ENCODE peak calls at places on chromosomes 12 and 14, in six cellular contexts. T, V, G, R, C and Z are unnamed samples.

GRCh38 chr14:102554835-102555819 is 37.3 kb upstream of the RCOR1 start:
- DNase-seq in T (peak), V (no peak), G (no peak), R (no peak), C (peak), Z (no peak)

GRCh38 chr12:131282292-131283080 is 328.8 kb downstream of the ADGRD1 start:
- DNase-seq in T (no peak), V (no peak), G (no peak), R (no peak), C (peak), Z (no peak)

GRCh38 chr12:76588881-76589565 is 29.5 kb upstream of the OSBPL8 start:
- DNase-seq in T (no peak), V (peak), G (peak), R (peak), C (no peak), Z (no peak)

GRCh38 chr14:52023518-52023917 is 34.2 kb downstream of the RTRAF start:
- DNase-seq in T (no peak), V (peak), G (peak), R (no peak), C (no peak), Z (no peak)

GRCh38 chr12:47989023-47989417 is 15.3 kb downstream of the COL2A1 start:
- DNase-seq in T (no peak), V (no peak), G (no peak), R (no peak), C (no peak), Z (no peak)

GRCh38 chr12:1592444-1593231 is 1.7 kb downstream of the FBXL14 start:
- DNase-seq in T (peak), V (no peak), G (no peak), R (no peak), C (peak), Z (peak)

GRCh38 chr14:91870001-91870400 is 2.7 kb upstream of the TC2N start:
- DNase-seq in T (no peak), V (no peak), G (no peak), R (peak), C (peak), Z (no peak)

GRCh38 chr12:14656846-14657245 is 39.6 kb downstream of the GUCY2C start:
- DNase-seq in T (no peak), V (no peak), G (no peak), R (no peak), C (no peak), Z (no peak)

GRCh38 chr12:81835783-81836182 is 76.6 kb upstream of the PPFIA2 start:
- DNase-seq in T (peak), V (no peak), G (no peak), R (no peak), C (no peak), Z (no peak)

GRCh38 chr12:7327913-7328312 is 24.0 kb downstream of the ACSM4 start:
- DNase-seq in T (no peak), V (no peak), G (no peak), R (no peak), C (no peak), Z (no peak)

GRCh38 chr14:78424311-78424710 is 254.1 kb downstream of the NRXN3 start:
- DNase-seq in T (no peak), V (no peak), G (no peak), R (no peak), C (no peak), Z (no peak)

GRCh38 chr14:41461380-41461779 is 145.3 kb upstream of the LRFN5 start:
- DNase-seq in T (no peak), V (no peak), G (no peak), R (no peak), C (no peak), Z (no peak)

GRCh38 chr12:57451233-57451778 is 3.8 kb upstream of the INHBE start:
- DNase-seq in T (no peak), V (no peak), G (no peak), R (no peak), C (no peak), Z (no peak)

GRCh38 chr12:120960657-120961056 is 17.7 kb upstream of the HNF1A start:
- DNase-seq in T (peak), V (no peak), G (no peak), R (no peak), C (no peak), Z (no peak)

GRCh38 chr14:74905595-74906142 is 17.4 kb downstream of the RPS6KL1 start:
- DNase-seq in T (peak), V (no peak), G (no peak), R (peak), C (no peak), Z (peak)

GRCh38 chr12:105329926-105330282 is 587 bp upstream of the C12orf75 start:
- DNase-seq in T (no peak), V (no peak), G (no peak), R (no peak), C (no peak), Z (no peak)

GRCh38 chr12:543114-543451 is 83.3 kb downstream of the B4GALNT3 start:
- DNase-seq in T (no peak), V (no peak), G (no peak), R (no peak), C (no peak), Z (no peak)

GRCh38 chr12:85642810-85643209 is 193.4 kb downstream of the RASSF9 start:
- DNase-seq in T (no peak), V (peak), G (peak), R (no peak), C (no peak), Z (no peak)

GRCh38 chr12:6620137-6620884 is 13.1 kb upstream of the CHD4 start:
- DNase-seq in T (no peak), V (no peak), G (no peak), R (no peak), C (peak), Z (no peak)

GRCh38 chr14:72060917-72061316 is 128.7 kb downstream of the RGS6 start:
- DNase-seq in T (no peak), V (no peak), G (no peak), R (no peak), C (no peak), Z (no peak)

GRCh38 chr14:104953896-104954656 is 24.1 kb downstream of the AHNAK2 start:
- DNase-seq in T (no peak), V (no peak), G (no peak), R (no peak), C (peak), Z (no peak)

GRCh38 chr12:82857911-82858533 is 171.3 kb downstream of the TMTC2 start:
- DNase-seq in T (no peak), V (no peak), G (no peak), R (peak), C (no peak), Z (no peak)

GRCh38 chr12:47207005-47207717 is 127.4 kb upstream of the AMIGO2 start:
- DNase-seq in T (no peak), V (no peak), G (no peak), R (no peak), C (peak), Z (no peak)

GRCh38 chr12:106205208-106206069 is 42.4 kb downstream of the CKAP4 start:
- DNase-seq in T (no peak), V (no peak), G (no peak), R (peak), C (no peak), Z (peak)

GRCh38 chr14:105891631-105892452 is 365.5 kb downstream of the TMEM121 start:
- DNase-seq in T (no peak), V (no peak), G (no peak), R (no peak), C (peak), Z (no peak)

GRCh38 chr12:89453579-89453978 is 71.0 kb downstream of the GALNT4 start:
- DNase-seq in T (no peak), V (peak), G (peak), R (no peak), C (no peak), Z (no peak)

GRCh38 chr12:112870267-112870980 is 36.3 kb upstream of the OAS1 start:
- DNase-seq in T (no peak), V (no peak), G (no peak), R (no peak), C (no peak), Z (no peak)

GRCh38 chr14:89615421-89615820 is 198.4 kb upstream of the FOXN3 start:
- DNase-seq in T (no peak), V (no peak), G (no peak), R (no peak), C (no peak), Z (no peak)

GRCh38 chr12:21451529-21451928 is 14.1 kb downstream of the PYROXD1 start:
- DNase-seq in T (no peak), V (no peak), G (no peak), R (no peak), C (no peak), Z (no peak)

GRCh38 chr14:19823178-19823577 is 19.6 kb downstream of the OR4N2 start:
- DNase-seq in T (no peak), V (no peak), G (no peak), R (no peak), C (no peak), Z (no peak)